ENCODE peak calls at places on chromosomes 1 and 21, in eight cellular contexts. One of them, this sample, is unnamed.

GRCh38 chr1:40059292-40059959 is 18.9 kb downstream of the CAP1 start:
- DNase-seq in heart left ventricle: no peak
- DNase-seq in aorta: no peak
- DNase-seq in naive thymus-derived CD4-positive, alpha-beta T cell: no peak
- DNase-seq in CD8-positive, alpha-beta memory T cell: no peak
- DNase-seq in esophagus muscularis mucosa: no peak
- DNase-seq in pancreas: no peak
- DNase-seq in lower lobe of right lung: no peak
- DNase-seq in this sample: no peak

GRCh38 chr1:59678809-59679228 is 135.9 kb upstream of the HOOK1 start:
- DNase-seq in aorta: no peak
- DNase-seq in naive thymus-derived CD4-positive, alpha-beta T cell: no peak
- DNase-seq in CD8-positive, alpha-beta memory T cell: no peak
- DNase-seq in lower lobe of right lung: no peak
- DNase-seq in heart left ventricle: no peak
- DNase-seq in pancreas: no peak
- DNase-seq in esophagus muscularis mucosa: peak; percentile 82
- DNase-seq in this sample: no peak

GRCh38 chr21:30340714-30341573 is 3.5 kb upstream of the KRTAP27-1 start:
- DNase-seq in aorta: no peak
- DNase-seq in naive thymus-derived CD4-positive, alpha-beta T cell: no peak
- DNase-seq in CD8-positive, alpha-beta memory T cell: no peak
- DNase-seq in esophagus muscularis mucosa: no peak
- DNase-seq in pancreas: no peak
- DNase-seq in heart left ventricle: no peak
- DNase-seq in lower lobe of right lung: peak; percentile 45
- DNase-seq in this sample: peak; percentile 10

GRCh38 chr1:46246548-46247432 is 773 bp upstream of the RAD54L start:
- DNase-seq in esophagus muscularis mucosa: peak; percentile 93
- DNase-seq in heart left ventricle: peak; percentile 43
- DNase-seq in pancreas: no peak
- DNase-seq in naive thymus-derived CD4-positive, alpha-beta T cell: no peak
- DNase-seq in aorta: peak; percentile 80
- DNase-seq in lower lobe of right lung: peak; percentile 76
- DNase-seq in CD8-positive, alpha-beta memory T cell: peak; percentile 24
- DNase-seq in this sample: no peak

GRCh38 chr1:201714542-201715276 is 114.2 kb upstream of the IPO9 start:
- DNase-seq in pancreas: peak; percentile 73
- DNase-seq in esophagus muscularis mucosa: peak; percentile 96
- DNase-seq in lower lobe of right lung: peak; percentile 83
- DNase-seq in heart left ventricle: peak; percentile 69
- DNase-seq in aorta: peak; percentile 95
- DNase-seq in naive thymus-derived CD4-positive, alpha-beta T cell: no peak
- DNase-seq in CD8-positive, alpha-beta memory T cell: no peak
- DNase-seq in this sample: no peak

GRCh38 chr1:116693759-116694482 is 26.4 kb upstream of the IGSF3 start:
- DNase-seq in lower lobe of right lung: no peak
- DNase-seq in aorta: no peak
- DNase-seq in CD8-positive, alpha-beta memory T cell: no peak
- DNase-seq in naive thymus-derived CD4-positive, alpha-beta T cell: no peak
- DNase-seq in pancreas: no peak
- DNase-seq in heart left ventricle: no peak
- DNase-seq in esophagus muscularis mucosa: no peak
- DNase-seq in this sample: no peak

GRCh38 chr1:54875000-54875399 is 12.0 kb downstream of the DHCR24 start:
- DNase-seq in lower lobe of right lung: no peak
- DNase-seq in CD8-positive, alpha-beta memory T cell: no peak
- DNase-seq in heart left ventricle: no peak
- DNase-seq in pancreas: no peak
- DNase-seq in aorta: no peak
- DNase-seq in naive thymus-derived CD4-positive, alpha-beta T cell: no peak
- DNase-seq in esophagus muscularis mucosa: no peak
- DNase-seq in this sample: no peak

GRCh38 chr1:67691712-67692111 is 6.7 kb downstream of the GADD45A start:
- DNase-seq in lower lobe of right lung: no peak
- DNase-seq in pancreas: no peak
- DNase-seq in aorta: no peak
- DNase-seq in naive thymus-derived CD4-positive, alpha-beta T cell: no peak
- DNase-seq in CD8-positive, alpha-beta memory T cell: no peak
- DNase-seq in heart left ventricle: no peak
- DNase-seq in esophagus muscularis mucosa: no peak
- DNase-seq in this sample: no peak

GRCh38 chr1:15153842-15154479 is 414 bp downstream of the TMEM51 start:
- DNase-seq in heart left ventricle: peak; percentile 56
- DNase-seq in pancreas: peak; percentile 87
- DNase-seq in esophagus muscularis mucosa: no peak
- DNase-seq in naive thymus-derived CD4-positive, alpha-beta T cell: peak; percentile 51
- DNase-seq in lower lobe of right lung: peak; percentile 75
- DNase-seq in CD8-positive, alpha-beta memory T cell: no peak
- DNase-seq in aorta: peak; percentile 91
- DNase-seq in this sample: peak; percentile 80

GRCh38 chr21:41906770-41907169 is 27.6 kb upstream of the PRDM15 start:
- DNase-seq in lower lobe of right lung: no peak
- DNase-seq in heart left ventricle: no peak
- DNase-seq in pancreas: no peak
- DNase-seq in aorta: no peak
- DNase-seq in CD8-positive, alpha-beta memory T cell: no peak
- DNase-seq in naive thymus-derived CD4-positive, alpha-beta T cell: no peak
- DNase-seq in esophagus muscularis mucosa: no peak
- DNase-seq in this sample: no peak

GRCh38 chr21:46081022-46081861 is 16.7 kb upstream of the COL6A2 start:
- DNase-seq in heart left ventricle: peak; percentile 6
- DNase-seq in pancreas: no peak
- DNase-seq in CD8-positive, alpha-beta memory T cell: no peak
- DNase-seq in esophagus muscularis mucosa: peak; percentile 72
- DNase-seq in aorta: peak; percentile 81
- DNase-seq in naive thymus-derived CD4-positive, alpha-beta T cell: no peak
- DNase-seq in lower lobe of right lung: peak; percentile 31
- DNase-seq in this sample: no peak

GRCh38 chr21:38440746-38441145 is 57.5 kb downstream of the ERG start:
- DNase-seq in naive thymus-derived CD4-positive, alpha-beta T cell: no peak
- DNase-seq in pancreas: no peak
- DNase-seq in aorta: no peak
- DNase-seq in esophagus muscularis mucosa: no peak
- DNase-seq in CD8-positive, alpha-beta memory T cell: no peak
- DNase-seq in lower lobe of right lung: no peak
- DNase-seq in heart left ventricle: no peak
- DNase-seq in this sample: no peak

GRCh38 chr1:182166321-182166720 is 104.8 kb upstream of the ZNF648 start:
- DNase-seq in CD8-positive, alpha-beta memory T cell: no peak
- DNase-seq in esophagus muscularis mucosa: no peak
- DNase-seq in heart left ventricle: no peak
- DNase-seq in lower lobe of right lung: no peak
- DNase-seq in naive thymus-derived CD4-positive, alpha-beta T cell: no peak
- DNase-seq in aorta: no peak
- DNase-seq in pancreas: no peak
- DNase-seq in this sample: no peak

GRCh38 chr1:248618878-248619277 is 16.0 kb downstream of the OR2T11 start:
- DNase-seq in naive thymus-derived CD4-positive, alpha-beta T cell: peak; percentile 22
- DNase-seq in CD8-positive, alpha-beta memory T cell: no peak
- DNase-seq in pancreas: peak; percentile 39
- DNase-seq in esophagus muscularis mucosa: no peak
- DNase-seq in lower lobe of right lung: peak; percentile 57
- DNase-seq in heart left ventricle: no peak
- DNase-seq in aorta: peak; percentile 63
- DNase-seq in this sample: no peak

GRCh38 chr1:75085931-75086330 is 48.3 kb upstream of the LHX8 start:
- DNase-seq in naive thymus-derived CD4-positive, alpha-beta T cell: no peak
- DNase-seq in CD8-positive, alpha-beta memory T cell: no peak
- DNase-seq in heart left ventricle: no peak
- DNase-seq in esophagus muscularis mucosa: no peak
- DNase-seq in lower lobe of right lung: no peak
- DNase-seq in pancreas: no peak
- DNase-seq in aorta: no peak
- DNase-seq in this sample: no peak

GRCh38 chr1:185813401-185813979 is 79.3 kb downstream of the HMCN1 start:
- DNase-seq in pancreas: no peak
- DNase-seq in lower lobe of right lung: no peak
- DNase-seq in naive thymus-derived CD4-positive, alpha-beta T cell: no peak
- DNase-seq in heart left ventricle: no peak
- DNase-seq in CD8-positive, alpha-beta memory T cell: no peak
- DNase-seq in aorta: no peak
- DNase-seq in esophagus muscularis mucosa: no peak
- DNase-seq in this sample: peak; percentile 57

GRCh38 chr1:214261206-214262123 is 19.5 kb upstream of the SMYD2 start:
- DNase-seq in naive thymus-derived CD4-positive, alpha-beta T cell: peak; percentile 80
- DNase-seq in lower lobe of right lung: peak; percentile 86
- DNase-seq in CD8-positive, alpha-beta memory T cell: peak; percentile 71
- DNase-seq in aorta: peak; percentile 94
- DNase-seq in heart left ventricle: peak; percentile 85
- DNase-seq in esophagus muscularis mucosa: no peak
- DNase-seq in pancreas: peak; percentile 83
- DNase-seq in this sample: peak; percentile 91

GRCh38 chr1:97006044-97006676 is 284.6 kb downstream of the PTBP2 start:
- DNase-seq in naive thymus-derived CD4-positive, alpha-beta T cell: no peak
- DNase-seq in esophagus muscularis mucosa: no peak
- DNase-seq in pancreas: no peak
- DNase-seq in heart left ventricle: no peak
- DNase-seq in lower lobe of right lung: no peak
- DNase-seq in CD8-positive, alpha-beta memory T cell: no peak
- DNase-seq in aorta: no peak
- DNase-seq in this sample: no peak

GRCh38 chr1:60745444-60745843 is 336.9 kb upstream of the NFIA start:
- DNase-seq in naive thymus-derived CD4-positive, alpha-beta T cell: no peak
- DNase-seq in pancreas: no peak
- DNase-seq in esophagus muscularis mucosa: no peak
- DNase-seq in heart left ventricle: no peak
- DNase-seq in lower lobe of right lung: no peak
- DNase-seq in CD8-positive, alpha-beta memory T cell: no peak
- DNase-seq in aorta: no peak
- DNase-seq in this sample: no peak

GRCh38 chr1:60747321-60747720 is 335.0 kb upstream of the NFIA start:
- DNase-seq in pancreas: no peak
- DNase-seq in CD8-positive, alpha-beta memory T cell: no peak
- DNase-seq in heart left ventricle: no peak
- DNase-seq in naive thymus-derived CD4-positive, alpha-beta T cell: no peak
- DNase-seq in esophagus muscularis mucosa: no peak
- DNase-seq in aorta: no peak
- DNase-seq in lower lobe of right lung: no peak
- DNase-seq in this sample: no peak

DNA sequence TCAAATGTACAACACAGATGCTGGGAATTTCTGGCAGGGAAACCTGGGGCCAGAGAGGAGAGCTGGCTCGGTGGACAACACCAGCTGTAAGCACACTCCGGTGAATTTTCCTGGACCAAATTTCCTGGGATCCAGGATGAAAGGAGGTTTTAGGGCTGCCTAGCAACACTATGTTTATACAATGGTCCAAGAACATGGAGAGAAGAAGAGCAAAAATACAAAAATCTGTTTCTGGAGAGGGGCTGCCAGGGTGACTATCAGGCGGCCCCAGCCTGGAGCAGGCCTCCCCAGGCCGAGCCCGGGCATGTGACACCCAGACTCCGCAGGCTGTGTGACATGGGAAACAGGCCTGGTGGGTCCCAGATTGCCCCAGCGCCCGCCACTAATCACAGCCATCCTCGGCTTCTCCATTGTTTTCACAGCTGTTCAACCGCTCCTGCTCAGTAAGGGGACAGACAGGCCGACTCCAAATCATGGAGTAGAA is 336.0 kb upstream of the NFIA start:
- DNase-seq in CD8-positive, alpha-beta memory T cell: no peak
- DNase-seq in heart left ventricle: peak; percentile 36
- DNase-seq in pancreas: no peak
- DNase-seq in naive thymus-derived CD4-positive, alpha-beta T cell: no peak
- DNase-seq in aorta: peak; percentile 71
- DNase-seq in lower lobe of right lung: no peak
- DNase-seq in esophagus muscularis mucosa: no peak
- DNase-seq in this sample: no peak
- H3K36me3 ChIP-seq in CD8-positive, alpha-beta memory T cell: no peaks in the 10 kb centered on the region
- H3K36me3 ChIP-seq in heart left ventricle: no peaks in the 10 kb centered on the region
- H3K36me3 ChIP-seq in pancreas: no peaks in the 10 kb centered on the region
- H3K36me3 ChIP-seq in naive thymus-derived CD4-positive, alpha-beta T cell: no peaks in the 10 kb centered on the region
- H3K36me3 ChIP-seq in aorta: no peaks in the 10 kb centered on the region
- H3K36me3 ChIP-seq in lower lobe of right lung: no peaks in the 10 kb centered on the region
- H3K36me3 ChIP-seq in esophagus muscularis mucosa: no peaks in the 10 kb centered on the region
- H3K36me3 ChIP-seq in this sample: no peaks in the 10 kb centered on the region

GRCh38 chr1:115065021-115065420 is 24.3 kb downstream of the TSPAN2 start:
- DNase-seq in heart left ventricle: no peak
- DNase-seq in esophagus muscularis mucosa: no peak
- DNase-seq in CD8-positive, alpha-beta memory T cell: no peak
- DNase-seq in lower lobe of right lung: no peak
- DNase-seq in naive thymus-derived CD4-positive, alpha-beta T cell: no peak
- DNase-seq in pancreas: no peak
- DNase-seq in aorta: no peak
- DNase-seq in this sample: no peak

GRCh38 chr1:115060501-115060900 is 28.8 kb downstream of the TSPAN2 start:
- DNase-seq in heart left ventricle: no peak
- DNase-seq in naive thymus-derived CD4-positive, alpha-beta T cell: no peak
- DNase-seq in CD8-positive, alpha-beta memory T cell: no peak
- DNase-seq in aorta: no peak
- DNase-seq in pancreas: no peak
- DNase-seq in esophagus muscularis mucosa: no peak
- DNase-seq in lower lobe of right lung: no peak
- DNase-seq in this sample: no peak

GRCh38 chr1:115062542-115063004 is 26.7 kb downstream of the TSPAN2 start:
- DNase-seq in aorta: peak; percentile 80
- DNase-seq in heart left ventricle: peak; percentile 44
- DNase-seq in pancreas: peak; percentile 46
- DNase-seq in naive thymus-derived CD4-positive, alpha-beta T cell: peak; percentile 75
- DNase-seq in lower lobe of right lung: peak; percentile 70
- DNase-seq in esophagus muscularis mucosa: no peak
- DNase-seq in CD8-positive, alpha-beta memory T cell: peak; percentile 91
- DNase-seq in this sample: no peak

GRCh38 chr1:115064461-115064860 is 24.8 kb downstream of the TSPAN2 start:
- DNase-seq in CD8-positive, alpha-beta memory T cell: no peak
- DNase-seq in lower lobe of right lung: no peak
- DNase-seq in heart left ventricle: no peak
- DNase-seq in pancreas: no peak
- DNase-seq in naive thymus-derived CD4-positive, alpha-beta T cell: no peak
- DNase-seq in esophagus muscularis mucosa: no peak
- DNase-seq in aorta: no peak
- DNase-seq in this sample: no peak

GRCh38 chr1:115063238-115063901 is 25.9 kb downstream of the TSPAN2 start:
- DNase-seq in aorta: no peak
- DNase-seq in lower lobe of right lung: no peak
- DNase-seq in esophagus muscularis mucosa: no peak
- DNase-seq in heart left ventricle: no peak
- DNase-seq in pancreas: no peak
- DNase-seq in CD8-positive, alpha-beta memory T cell: no peak
- DNase-seq in naive thymus-derived CD4-positive, alpha-beta T cell: no peak
- DNase-seq in this sample: no peak
- H3K4me1 ChIP-seq in aorta: peaks cover 2% of the 10 kb centered on the region
- H3K4me1 ChIP-seq in lower lobe of right lung: peaks cover 8% of the 10 kb centered on the region
- H3K4me1 ChIP-seq in esophagus muscularis mucosa: peaks cover 24% of the 10 kb centered on the region
- H3K4me1 ChIP-seq in heart left ventricle: peaks cover 5% of the 10 kb centered on the region
- H3K4me1 ChIP-seq in pancreas: no peaks in the 10 kb centered on the region
- H3K4me1 ChIP-seq in CD8-positive, alpha-beta memory T cell: peaks cover 37% of the 10 kb centered on the region
- H3K4me1 ChIP-seq in naive thymus-derived CD4-positive, alpha-beta T cell: peaks cover 32% of the 10 kb centered on the region
- H3K4me1 ChIP-seq in this sample: no peaks in the 10 kb centered on the region

GRCh38 chr1:199075792-199076191 is 437.0 kb downstream of the PTPRC start:
- DNase-seq in lower lobe of right lung: no peak
- DNase-seq in naive thymus-derived CD4-positive, alpha-beta T cell: no peak
- DNase-seq in pancreas: no peak
- DNase-seq in CD8-positive, alpha-beta memory T cell: no peak
- DNase-seq in heart left ventricle: no peak
- DNase-seq in esophagus muscularis mucosa: no peak
- DNase-seq in aorta: no peak
- DNase-seq in this sample: no peak
- H3K9me3 ChIP-seq in lower lobe of right lung: no peaks in the 10 kb centered on the region
- H3K9me3 ChIP-seq in naive thymus-derived CD4-positive, alpha-beta T cell: no peaks in the 10 kb centered on the region
- H3K9me3 ChIP-seq in pancreas: no peaks in the 10 kb centered on the region
- H3K9me3 ChIP-seq in CD8-positive, alpha-beta memory T cell: no peaks in the 10 kb centered on the region
- H3K9me3 ChIP-seq in heart left ventricle: no peaks in the 10 kb centered on the region
- H3K9me3 ChIP-seq in esophagus muscularis mucosa: no peaks in the 10 kb centered on the region
- H3K9me3 ChIP-seq in aorta: no peaks in the 10 kb centered on the region
- H3K9me3 ChIP-seq in this sample: no peaks in the 10 kb centered on the region

GRCh38 chr21:43618940-43619339 is 40.3 kb downstream of the HSF2BP start:
- DNase-seq in aorta: no peak
- DNase-seq in lower lobe of right lung: no peak
- DNase-seq in heart left ventricle: no peak
- DNase-seq in CD8-positive, alpha-beta memory T cell: no peak
- DNase-seq in naive thymus-derived CD4-positive, alpha-beta T cell: no peak
- DNase-seq in pancreas: no peak
- DNase-seq in esophagus muscularis mucosa: no peak
- DNase-seq in this sample: no peak
- H3K36me3 ChIP-seq in aorta: no peaks in the 10 kb centered on the region
- H3K36me3 ChIP-seq in lower lobe of right lung: no peaks in the 10 kb centered on the region
- H3K36me3 ChIP-seq in heart left ventricle: no peaks in the 10 kb centered on the region
- H3K36me3 ChIP-seq in CD8-positive, alpha-beta memory T cell: no peaks in the 10 kb centered on the region
- H3K36me3 ChIP-seq in naive thymus-derived CD4-positive, alpha-beta T cell: no peaks in the 10 kb centered on the region
- H3K36me3 ChIP-seq in pancreas: no peaks in the 10 kb centered on the region
- H3K36me3 ChIP-seq in esophagus muscularis mucosa: no peaks in the 10 kb centered on the region
- H3K36me3 ChIP-seq in this sample: no peaks in the 10 kb centered on the region

This sample was measured in HAP-1.